ENCODE peak calls at places on chromosomes 4 and X, in four cellular contexts. I is lung, B is fibroblast of the aortic adventitia, Q is uterus. D is an unnamed sample.

GRCh38 chr4:153450545-153450917 is 15.6 kb upstream of the TMEM131L start:
- DNase-seq in Q (no peak), B (no peak), I (no peak), D (no peak)

GRCh38 chrX:123138473-123138872 is 45.6 kb upstream of the GRIA3 start:
- DNase-seq in I (no peak), Q (no peak), B (peak; percentile 72), D (peak; percentile 45)

GRCh38 chr4:82437285-82438005 is 7.1 kb downstream of the ENOPH1 start:
- DNase-seq in B (peak; percentile 49), Q (no peak), I (no peak), D (no peak)

GRCh38 chrX:14630724-14631123 is 101.4 kb downstream of the GLRA2 start:
- DNase-seq in B (no peak), Q (no peak), I (no peak), D (no peak)

GRCh38 chr4:56655209-56655626 is 25.9 kb downstream of the HOPX start:
- DNase-seq in Q (peak; percentile 44), B (no peak), I (no peak), D (no peak)

GRCh38 chrX:41389311-41389888 is 55.4 kb downstream of the DDX3X start:
- DNase-seq in B (no peak), I (no peak), Q (no peak), D (no peak)

GRCh38 chr4:54513231-54513630 is 144.5 kb upstream of the KIT start:
- DNase-seq in B (peak; percentile 82), Q (no peak), I (no peak), D (peak; percentile 69)

GRCh38 chrX:23554304-23554703 is 113.0 kb upstream of the PRDX4 start:
- DNase-seq in I (no peak), Q (no peak), B (peak; percentile 71), D (peak; percentile 38)

GRCh38 chr4:84529169-84529751 is 30.2 kb upstream of the NKX6-1 start:
- DNase-seq in B (peak; percentile 44), Q (no peak), I (no peak), D (peak; percentile 22)

GRCh38 chr4:87416965-87417364 is 5.4 kb upstream of the NUDT9 start:
- DNase-seq in B (no peak), I (no peak), Q (no peak), D (no peak)

DNA sequence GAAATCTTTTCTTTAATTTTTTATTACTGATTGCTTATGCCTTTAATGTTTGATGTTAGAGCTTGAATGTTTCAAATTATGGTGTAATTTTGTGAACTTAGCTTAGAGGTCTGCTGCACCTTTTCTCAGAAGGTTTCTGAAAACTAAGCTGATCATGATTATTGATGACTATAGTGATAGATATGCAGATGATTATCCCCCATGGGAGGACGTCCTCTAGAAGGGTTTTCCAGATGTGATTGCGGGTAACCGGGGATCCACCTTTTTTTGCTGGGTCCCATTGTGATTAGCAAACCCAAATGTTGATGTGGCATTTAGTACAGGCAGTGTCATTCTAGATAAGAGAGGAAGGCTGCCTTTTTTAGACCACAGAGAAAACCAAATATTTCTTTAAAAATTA is 272.9 kb downstream of the FBXO8 start:
- DNase-seq in I (no peak), Q (no peak), B (no peak), D (no peak)
- H3K4me3 ChIP-seq in I (no peak overlapping the region), Q (no peak overlapping the region), B (no peak overlapping the region), D (no peak overlapping the region)

DNA sequence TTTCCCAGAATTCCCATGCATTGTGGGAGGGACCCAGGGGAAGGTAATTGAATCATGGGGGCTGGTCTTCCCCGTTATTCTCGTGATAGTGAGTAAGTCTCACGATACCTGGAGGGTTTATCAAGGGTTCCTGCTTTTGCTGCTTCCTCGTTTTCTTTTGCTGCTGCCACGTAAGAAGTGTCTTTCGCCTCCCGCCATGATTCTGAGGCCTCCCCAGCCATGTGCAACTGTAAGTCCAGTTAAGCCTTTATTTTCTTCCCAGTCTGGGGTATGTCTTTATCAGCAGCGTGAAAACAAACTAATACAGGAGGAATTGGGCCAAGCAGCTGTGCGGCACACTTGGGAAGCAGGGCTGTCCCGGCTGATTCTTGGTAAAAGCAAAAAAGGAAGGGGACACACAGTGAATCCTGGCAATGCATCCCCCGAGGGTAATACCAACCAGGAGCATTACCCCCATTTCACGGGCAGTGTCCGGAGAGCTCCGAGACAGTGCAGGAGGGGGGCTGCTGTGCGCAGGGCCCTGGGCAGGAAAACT is 185.7 kb downstream of the AFAP1 start:
- DNase-seq in B (no peak), Q (no peak), I (no peak), D (no peak)
- TF ChIP-seq CTCF in B (no peak), Q (no peak), I (no peak), D (no peak)

GRCh38 chr4:184814686-184815045 is 11.1 kb downstream of the ACSL1 start:
- DNase-seq in B (no peak), I (no peak), Q (no peak), D (no peak)
- H3K4me3 ChIP-seq in B (no peak overlapping the region), I (no peak overlapping the region), Q (peak overlapping the region; percentile 1), D (no peak overlapping the region)

GRCh38 chr4:155377281-155377680 is 516 bp upstream of the MAP9 start:
- DNase-seq in B (peak; percentile 38), Q (no peak), I (no peak), D (peak; percentile 8)

GRCh38 chr4:155367608-155368007 is 9.2 kb downstream of the MAP9 start:
- DNase-seq in I (no peak), B (no peak), Q (no peak), D (no peak)

GRCh38 chr4:155376387-155377268 is at the start of gene MAP9:
- DNase-seq in I (peak; percentile 89), Q (peak; percentile 84), B (peak; percentile 93), D (peak; percentile 94)

DNA sequence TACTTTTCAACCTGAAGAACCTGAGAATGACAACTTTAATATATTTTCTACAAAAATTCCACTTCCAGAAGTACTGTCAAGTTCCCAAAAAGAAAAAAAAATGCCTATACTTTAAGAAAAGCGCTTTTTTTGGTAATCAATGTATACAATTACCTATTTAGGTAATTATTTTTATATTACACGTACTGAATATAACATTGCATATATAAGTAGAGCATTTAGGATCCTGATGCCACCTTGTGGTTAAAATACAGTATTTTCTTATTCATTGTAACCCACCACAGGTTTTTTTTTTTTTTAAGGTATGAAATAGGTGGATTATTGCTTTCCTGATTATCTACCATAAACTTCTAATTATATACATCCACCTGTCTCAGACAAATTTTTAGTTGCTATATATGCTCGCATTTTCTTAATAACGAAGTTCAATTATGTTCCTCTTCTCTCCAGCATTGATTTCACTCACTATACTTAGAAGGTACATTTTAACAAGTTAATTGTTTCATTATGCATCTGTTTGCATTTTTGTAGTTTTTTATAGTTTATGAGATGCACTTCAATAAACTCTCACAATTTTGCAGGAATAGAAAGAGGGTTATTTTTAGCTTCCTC is 5.2 kb downstream of the MAP9 start:
- DNase-seq in I (no peak), B (peak; percentile 60), Q (no peak), D (peak; percentile 33)
- TF ChIP-seq CTCF in I (no peak), B (peak; percentile 49), Q (peak; percentile 25), D (peak; percentile 50)

GRCh38 chr4:85884251-85884650 is 409.3 kb downstream of the ARHGAP24 start:
- DNase-seq in I (no peak), B (no peak), Q (no peak), D (no peak)
- H3K4me3 ChIP-seq in I (no peak overlapping the region), B (no peak overlapping the region), Q (no peak overlapping the region), D (no peak overlapping the region)

GRCh38 chrX:147800663-147801062 is 111.1 kb upstream of the FMR1 start:
- DNase-seq in I (no peak), Q (no peak), B (no peak), D (no peak)

DNA sequence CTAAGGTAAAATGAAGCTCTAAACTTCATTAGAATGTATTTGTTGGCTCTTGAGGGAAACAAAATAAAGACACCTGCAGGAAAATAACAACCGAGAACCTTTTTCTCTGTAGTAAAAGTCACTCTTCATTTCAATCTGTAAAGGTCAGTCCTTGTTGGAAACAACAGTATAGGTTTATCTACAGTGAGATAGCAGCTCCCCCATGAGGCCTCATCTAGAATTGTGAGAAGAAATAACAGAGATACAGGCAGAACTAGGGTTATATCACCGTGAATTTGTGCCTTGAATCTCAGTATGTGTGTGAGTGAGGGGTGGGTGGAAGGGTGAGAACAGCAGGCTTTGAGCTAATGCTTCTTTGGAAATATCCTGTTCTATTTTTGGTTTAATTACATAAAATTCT is 107.8 kb upstream of the FMR1 start:
- DNase-seq in Q (no peak), B (no peak), I (no peak), D (no peak)
- TF ChIP-seq CTCF in Q (no peak), B (no peak), I (no peak), D (no peak)

DNA sequence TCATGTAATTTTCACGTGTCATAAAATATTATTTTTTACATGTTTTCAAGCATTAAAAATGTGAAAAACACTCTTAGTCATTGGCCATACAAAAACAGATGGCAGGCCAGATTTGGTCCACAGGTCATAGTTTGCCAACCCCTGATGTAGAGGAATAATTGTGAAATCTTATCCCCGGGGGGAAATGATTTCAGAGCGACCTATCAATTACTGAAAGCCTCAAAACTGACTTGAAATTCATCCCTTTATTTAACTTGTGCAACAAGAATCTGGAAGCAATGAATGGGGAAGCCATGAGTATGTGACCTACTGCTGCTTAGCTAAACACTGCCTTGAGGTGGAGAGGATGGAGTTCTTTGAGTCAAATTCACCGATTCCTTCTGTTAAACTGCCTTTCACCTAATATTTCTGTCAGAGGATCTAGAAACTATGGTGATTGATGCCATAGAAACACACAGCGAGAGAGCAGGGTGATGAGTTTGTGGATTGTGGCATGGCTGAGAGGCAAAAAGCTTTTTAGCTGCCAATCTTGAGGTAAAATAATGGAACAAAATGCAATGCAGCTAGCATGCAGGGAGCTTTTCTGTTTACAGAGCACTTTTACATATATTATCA is 30.3 kb upstream of the BRS3 start:
- DNase-seq in Q (no peak), B (no peak), I (no peak), D (no peak)
- H3K4me3 ChIP-seq in Q (no peak overlapping the region), B (no peak overlapping the region), I (no peak overlapping the region), D (no peak overlapping the region)

DNA sequence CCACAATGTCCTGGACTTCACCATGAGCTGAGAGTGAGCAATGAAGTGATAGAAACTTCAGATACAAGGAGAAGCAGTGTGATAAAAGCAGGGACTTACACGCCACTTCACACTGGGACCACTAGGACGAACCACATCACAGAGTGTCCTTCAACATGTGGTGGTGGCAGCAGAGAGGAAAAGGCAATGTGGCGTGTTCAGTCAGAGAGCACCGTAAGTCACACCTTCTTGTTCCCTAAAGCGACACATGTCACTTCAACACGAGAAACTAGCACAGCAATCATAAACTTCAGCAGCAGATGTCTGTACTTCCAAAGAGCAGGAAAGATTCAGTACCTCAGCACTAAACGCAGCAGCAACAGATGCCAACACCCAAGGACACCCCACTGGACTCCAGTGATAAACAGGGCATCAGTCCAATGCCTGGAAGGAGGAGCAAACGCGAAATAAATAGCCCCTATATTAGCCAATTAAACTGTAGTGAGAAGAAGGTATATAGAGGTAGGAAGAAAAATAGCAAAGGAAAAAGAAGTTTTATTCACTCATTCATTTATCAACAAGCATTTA is 96.8 kb downstream of the AREG start:
- DNase-seq in Q (no peak), I (no peak), B (no peak), D (no peak)
- TF ChIP-seq CTCF in Q (no peak), I (no peak), B (no peak), D (no peak)

DNA sequence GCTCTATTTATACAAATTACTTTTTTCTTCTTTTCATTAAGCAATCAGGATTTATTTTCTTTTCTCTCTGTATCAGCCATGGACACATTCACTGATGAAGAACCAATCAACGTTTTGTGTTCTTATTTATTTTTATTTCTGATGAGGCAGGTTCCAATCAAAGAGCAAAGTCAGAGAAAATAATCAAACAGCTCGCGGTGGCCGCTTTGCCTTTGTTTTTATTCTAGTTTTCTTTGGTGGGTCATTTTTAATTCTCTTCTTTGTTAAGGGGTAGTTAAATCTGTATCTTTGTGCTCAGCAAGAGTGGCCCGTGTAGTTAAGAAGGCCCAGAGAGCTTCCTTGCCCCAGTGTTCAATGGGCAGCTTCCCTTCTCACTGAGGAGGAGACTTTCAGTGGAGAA is 71.4 kb downstream of the FBXO8 start:
- DNase-seq in B (no peak), I (no peak), Q (no peak), D (no peak)
- H3K4me3 ChIP-seq in B (peak overlapping the region; percentile 57), I (no peak overlapping the region), Q (no peak overlapping the region), D (peak overlapping the region; percentile 36)

GRCh38 chr4:156971623-156972369 is at the start of gene PDGFC:
- DNase-seq in Q (peak; percentile 82), I (peak; percentile 80), B (peak; percentile 52), D (peak; percentile 72)
- TF ChIP-seq CTCF in Q (peak; percentile 42), I (no peak), B (peak; percentile 37), D (peak; percentile 31)

D was measured in fibroblast of villous mesenchyme.